ENCODE peak calls at places on chromosome 17, in ten cellular contexts. E, U, L, C, J, P, G, B, N and M are unnamed samples.

GRCh38 chr17:76641501-76641900 is 2.1 kb downstream of the ST6GALNAC1 start:
- DNase-seq in J (no peak), G (no peak), B (no peak), C (no peak), L (no peak), E (no peak), P (no peak), N (no peak), U (no peak), M (no peak)

GRCh38 chr17:77516902-77517301 is 376.1 kb downstream of the SEC14L1 start:
- DNase-seq in L (no peak), B (no peak), P (no peak), J (no peak), C (no peak), G (no peak), N (no peak), U (peak; percentile 90), E (no peak), M (no peak)

GRCh38 chr17:43170140-43170765 is 761 bp upstream of the NBR1 start:
- DNase-seq in J (peak; percentile 88), G (peak; percentile 67), N (peak; percentile 94), E (peak; percentile 82), U (peak; percentile 97), B (peak; percentile 83), C (peak; percentile 70), L (peak; percentile 87), P (peak; percentile 87), M (peak; percentile 71)

GRCh38 chr17:74141612-74142011 is 61.9 kb upstream of the RPL38 start:
- DNase-seq in G (no peak), U (no peak), P (no peak), N (no peak), B (no peak), L (no peak), J (no peak), E (no peak), C (no peak), M (no peak)

GRCh38 chr17:77756028-77756427 is 202.5 kb upstream of the TNRC6C start:
- DNase-seq in N (no peak), C (no peak), L (no peak), E (no peak), B (no peak), J (no peak), U (no peak), P (no peak), G (no peak), M (no peak)

GRCh38 chr17:83091257-83092141 is 12.1 kb downstream of the METRNL start:
- DNase-seq in P (no peak), U (no peak), C (no peak), B (no peak), L (no peak), E (no peak), G (no peak), J (no peak), N (no peak), M (no peak)

GRCh38 chr17:74512624-74513084 is 18.6 kb downstream of the CD300LB start:
- DNase-seq in U (no peak), E (no peak), P (no peak), G (no peak), N (no peak), L (no peak), J (peak; percentile 37), C (no peak), B (no peak), M (no peak)

GRCh38 chr17:77106874-77107358 is 33.9 kb upstream of the SEC14L1 start:
- DNase-seq in U (no peak), G (no peak), B (no peak), N (peak; percentile 27), J (no peak), E (no peak), P (no peak), L (no peak), C (no peak), M (no peak)

GRCh38 chr17:36755586-36755985 is 154.2 kb downstream of the MRM1 start:
- DNase-seq in L (no peak), E (no peak), B (no peak), J (no peak), P (peak; percentile 77), C (peak; percentile 34), U (no peak), G (no peak), N (peak; percentile 52), M (no peak)

GRCh38 chr17:67569873-67570272 is 147.9 kb upstream of the NOL11 start:
- DNase-seq in C (no peak), B (no peak), U (no peak), J (no peak), P (no peak), G (no peak), E (no peak), N (no peak), L (no peak), M (no peak)

GRCh38 chr17:57422574-57423164 is 166.3 kb downstream of the MSI2 start:
- DNase-seq in J (no peak), L (peak; percentile 40), C (no peak), E (no peak), P (no peak), G (no peak), B (peak; percentile 45), N (peak; percentile 58), U (peak; percentile 47), M (no peak)

GRCh38 chr17:33033176-33033575 is 41.5 kb downstream of the SPACA3 start:
- DNase-seq in U (no peak), L (no peak), E (no peak), J (no peak), C (no peak), P (no peak), G (no peak), B (no peak), N (no peak), M (no peak)

GRCh38 chr17:27370776-27371175 is 76.9 kb downstream of the WSB1 start:
- DNase-seq in B (no peak), J (no peak), U (no peak), E (no peak), L (no peak), G (no peak), P (no peak), N (no peak), C (no peak), M (no peak)

GRCh38 chr17:77635176-77635575 is 323.3 kb upstream of the TNRC6C start:
- DNase-seq in N (no peak), U (no peak), J (no peak), G (no peak), L (no peak), E (no peak), C (no peak), B (no peak), P (no peak), M (no peak)

GRCh38 chr17:59190806-59191205 is 19.0 kb upstream of the SMG8 start:
- DNase-seq in B (no peak), U (no peak), E (no peak), N (no peak), P (no peak), G (no peak), C (no peak), J (no peak), L (no peak), M (no peak)

GRCh38 chr17:57672971-57673370 is 72.1 kb downstream of the CCDC182 start:
- DNase-seq in E (no peak), L (no peak), N (no peak), G (no peak), P (no peak), C (no peak), J (no peak), B (no peak), U (no peak), M (no peak)

GRCh38 chr17:74305865-74306654 is 20.0 kb upstream of the KIF19 start:
- DNase-seq in C (peak; percentile 38), J (no peak), P (no peak), L (no peak), E (no peak), N (no peak), B (no peak), U (no peak), G (no peak), M (no peak)

GRCh38 chr17:43881176-43881575 is 26.2 kb downstream of the MPP2 start:
- DNase-seq in N (no peak), L (no peak), C (no peak), J (no peak), P (no peak), U (no peak), G (no peak), B (no peak), E (no peak), M (no peak)

DNA sequence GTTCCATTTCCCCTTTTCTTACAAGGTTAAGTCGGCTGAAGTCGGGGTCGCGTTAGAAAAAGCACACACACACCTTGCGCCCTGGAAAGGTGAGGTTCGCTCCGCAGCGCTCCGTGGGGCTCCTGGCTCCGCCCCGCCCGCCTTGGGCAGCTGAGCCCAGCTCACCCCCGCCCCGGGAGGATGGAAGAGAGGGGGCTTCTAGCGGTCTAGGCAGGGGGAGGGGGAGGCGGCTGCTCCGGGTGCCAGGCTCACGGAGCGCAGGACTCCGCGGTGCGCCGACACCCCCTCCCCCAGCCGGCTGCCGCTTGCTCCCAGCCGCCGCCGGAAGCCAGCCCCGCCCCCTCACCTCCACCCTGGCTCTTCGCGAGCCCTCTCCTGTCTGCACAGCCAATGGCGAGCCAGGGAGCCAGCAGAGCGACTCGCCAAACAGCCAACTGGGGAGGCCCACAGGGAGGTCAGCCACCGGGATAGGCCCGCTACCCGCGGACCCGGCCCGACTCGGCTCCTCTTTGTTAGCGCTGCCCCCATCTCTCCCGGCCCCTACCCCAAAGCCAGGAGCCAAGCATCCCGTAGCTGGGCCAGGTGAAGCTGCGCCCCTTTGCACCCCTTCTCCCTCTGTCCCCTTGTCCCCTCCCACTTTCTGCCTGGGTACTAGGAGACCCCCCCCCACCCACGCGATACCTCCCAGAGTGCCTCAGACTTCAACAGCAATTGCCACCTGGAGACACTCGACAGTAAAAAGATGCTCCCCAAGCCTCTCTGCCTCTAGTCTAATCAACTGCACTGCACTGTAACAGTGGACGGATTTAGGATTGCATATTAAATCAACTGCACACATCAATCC is 30.2 kb downstream of the FAM222B start:
- DNase-seq in U (peak; percentile 97), N (peak; percentile 98), J (peak; percentile 97), G (peak; percentile 97), L (peak; percentile 93), P (peak; percentile 99), B (peak; percentile 65), C (peak; percentile 97), E (peak; percentile 98), M (peak; percentile 98)
- TF ChIP-seq CTCF in U (no peak), N (no peak), J (no peak), G (no peak), L (peak; percentile 12), P (no peak), B (no peak), C (no peak), E (no peak), M (no peak)

GRCh38 chr17:34623856-34624766 is 44.7 kb downstream of the TMEM132E start:
- DNase-seq in B (no peak), C (no peak), E (no peak), U (no peak), J (no peak), L (no peak), P (no peak), N (no peak), G (no peak), M (no peak)
- TF ChIP-seq CTCF in B (no peak), C (no peak), E (no peak), U (no peak), J (no peak), L (no peak), P (no peak), N (no peak), G (no peak), M (no peak)

GRCh38 chr17:65139045-65139764 is 2.0 kb downstream of the RGS9 start:
- DNase-seq in G (no peak), C (no peak), P (no peak), N (no peak), B (no peak), U (no peak), L (no peak), E (no peak), J (no peak), M (no peak)
- TF ChIP-seq CTCF in G (no peak), C (no peak), P (no peak), N (no peak), B (no peak), U (no peak), L (no peak), E (no peak), J (no peak), M (no peak)

GRCh38 chr17:48500435-48501426 is 30.1 kb downstream of the HOXB1 start:
- DNase-seq in E (no peak), P (no peak), B (no peak), U (no peak), J (no peak), C (no peak), G (no peak), N (no peak), L (no peak), M (no peak)
- TF ChIP-seq CTCF in E (peak; percentile 7), P (no peak), B (peak; percentile 43), U (peak; percentile 12), J (no peak), C (no peak), G (no peak), N (no peak), L (no peak), M (no peak)